ENCODE peak calls at places on chromosome 17, in seven cellular contexts. One of them, this sample, is unnamed. For H3K36me3, the result is how much of the 10 kb centered on the place peaks cover.

GRCh38 chr17:64008830-64009229 is 10.7 kb downstream of the PRR29 start:
- DNase-seq in lung: no peak
- DNase-seq in sigmoid colon: no peak
- DNase-seq in GM06990: no peak
- DNase-seq in BE2C: no peak
- DNase-seq in psoas muscle: no peak
- DNase-seq in heart left ventricle: no peak
- DNase-seq in this sample: no peak

GRCh38 chr17:64635647-64636305 is 26.3 kb downstream of the SMURF2 start:
- DNase-seq in lung: no peak
- DNase-seq in sigmoid colon: no peak
- DNase-seq in GM06990: peak
- DNase-seq in BE2C: no peak
- DNase-seq in psoas muscle: no peak
- DNase-seq in heart left ventricle: no peak
- DNase-seq in this sample: no peak

GRCh38 chr17:76130473-76130872 is 10.6 kb downstream of the FOXJ1 start:
- DNase-seq in lung: no peak
- DNase-seq in sigmoid colon: no peak
- DNase-seq in GM06990: no peak
- DNase-seq in BE2C: no peak
- DNase-seq in psoas muscle: no peak
- DNase-seq in heart left ventricle: no peak
- DNase-seq in this sample: no peak

GRCh38 chr17:16919663-16920627 is 52.0 kb downstream of the TNFRSF13B start:
- DNase-seq in lung: no peak
- DNase-seq in sigmoid colon: no peak
- DNase-seq in GM06990: no peak
- DNase-seq in BE2C: no peak
- DNase-seq in psoas muscle: no peak
- DNase-seq in heart left ventricle: no peak
- DNase-seq in this sample: no peak

GRCh38 chr17:3954921-3955320 is 9.3 kb downstream of the ATP2A3 start:
- DNase-seq in lung: no peak
- DNase-seq in sigmoid colon: no peak
- DNase-seq in GM06990: no peak
- DNase-seq in BE2C: no peak
- DNase-seq in psoas muscle: no peak
- DNase-seq in heart left ventricle: no peak
- DNase-seq in this sample: no peak

GRCh38 chr17:73042809-73043685 is 49.4 kb downstream of the SLC39A11 start:
- DNase-seq in lung: no peak
- DNase-seq in sigmoid colon: no peak
- DNase-seq in GM06990: no peak
- DNase-seq in BE2C: peak
- DNase-seq in psoas muscle: no peak
- DNase-seq in heart left ventricle: peak
- DNase-seq in this sample: no peak

GRCh38 chr17:61314368-61315078 is 85.1 kb upstream of the TBX2 start:
- DNase-seq in lung: peak
- DNase-seq in sigmoid colon: no peak
- DNase-seq in GM06990: no peak
- DNase-seq in BE2C: peak
- DNase-seq in psoas muscle: peak
- DNase-seq in heart left ventricle: peak
- DNase-seq in this sample: no peak

GRCh38 chr17:72150632-72151460 is 30.0 kb downstream of the SOX9 start:
- DNase-seq in lung: no peak
- DNase-seq in sigmoid colon: no peak
- DNase-seq in GM06990: no peak
- DNase-seq in BE2C: no peak
- DNase-seq in psoas muscle: no peak
- DNase-seq in heart left ventricle: no peak
- DNase-seq in this sample: no peak

GRCh38 chr17:29677139-29677834 is 54.6 kb upstream of the CORO6 start:
- DNase-seq in lung: no peak
- DNase-seq in sigmoid colon: peak
- DNase-seq in GM06990: no peak
- DNase-seq in BE2C: no peak
- DNase-seq in psoas muscle: peak
- DNase-seq in heart left ventricle: no peak
- DNase-seq in this sample: no peak

GRCh38 chr17:21129023-21129681 is 2.4 kb downstream of the DHRS7B start:
- DNase-seq in lung: no peak
- DNase-seq in sigmoid colon: no peak
- DNase-seq in GM06990: no peak
- DNase-seq in BE2C: peak
- DNase-seq in psoas muscle: peak
- DNase-seq in heart left ventricle: peak
- DNase-seq in this sample: no peak

GRCh38 chr17:4556996-4557395 is 1.8 kb upstream of the MYBBP1A start:
- DNase-seq in lung: no peak
- DNase-seq in sigmoid colon: no peak
- DNase-seq in GM06990: no peak
- DNase-seq in BE2C: no peak
- DNase-seq in psoas muscle: no peak
- DNase-seq in heart left ventricle: no peak
- DNase-seq in this sample: no peak

GRCh38 chr17:64774888-64775600 is 112.9 kb upstream of the SMURF2 start:
- DNase-seq in lung: no peak
- DNase-seq in sigmoid colon: no peak
- DNase-seq in GM06990: no peak
- DNase-seq in BE2C: no peak
- DNase-seq in psoas muscle: no peak
- DNase-seq in heart left ventricle: no peak
- DNase-seq in this sample: no peak

GRCh38 chr17:72998343-72998742 is 94.1 kb downstream of the SLC39A11 start:
- DNase-seq in lung: no peak
- DNase-seq in sigmoid colon: no peak
- DNase-seq in GM06990: no peak
- DNase-seq in BE2C: no peak
- DNase-seq in psoas muscle: no peak
- DNase-seq in heart left ventricle: no peak
- DNase-seq in this sample: no peak

GRCh38 chr17:16439303-16439791 is 24.0 kb downstream of the TRPV2 start:
- DNase-seq in lung: no peak
- DNase-seq in sigmoid colon: no peak
- DNase-seq in GM06990: no peak
- DNase-seq in BE2C: no peak
- DNase-seq in psoas muscle: no peak
- DNase-seq in heart left ventricle: no peak
- DNase-seq in this sample: no peak

GRCh38 chr17:48624544-48625501 is 1.3 kb downstream of the HOXB9 start:
- DNase-seq in lung: no peak
- DNase-seq in sigmoid colon: no peak
- DNase-seq in GM06990: no peak
- DNase-seq in BE2C: no peak
- DNase-seq in psoas muscle: no peak
- DNase-seq in heart left ventricle: no peak
- DNase-seq in this sample: peak

GRCh38 chr17:47280072-47280811 is 26.6 kb downstream of the ITGB3 start:
- DNase-seq in lung: no peak
- DNase-seq in sigmoid colon: no peak
- DNase-seq in GM06990: no peak
- DNase-seq in BE2C: no peak
- DNase-seq in psoas muscle: peak
- DNase-seq in heart left ventricle: no peak
- DNase-seq in this sample: no peak

GRCh38 chr17:5592382-5592781 is 8.1 kb upstream of the NLRP1 start:
- DNase-seq in lung: no peak
- DNase-seq in sigmoid colon: no peak
- DNase-seq in GM06990: no peak
- DNase-seq in BE2C: no peak
- DNase-seq in psoas muscle: no peak
- DNase-seq in heart left ventricle: no peak
- DNase-seq in this sample: no peak

GRCh38 chr17:77214743-77215142 is 74.0 kb downstream of the SEC14L1 start:
- DNase-seq in lung: peak
- DNase-seq in sigmoid colon: peak
- DNase-seq in GM06990: no peak
- DNase-seq in BE2C: peak
- DNase-seq in psoas muscle: no peak
- DNase-seq in heart left ventricle: peak
- DNase-seq in this sample: no peak

GRCh38 chr17:31216053-31216751 is 80.8 kb downstream of the OMG start:
- DNase-seq in lung: no peak
- DNase-seq in sigmoid colon: no peak
- DNase-seq in GM06990: peak
- DNase-seq in BE2C: no peak
- DNase-seq in psoas muscle: no peak
- DNase-seq in heart left ventricle: no peak
- DNase-seq in this sample: no peak

GRCh38 chr17:81239714-81240555 is 817 bp downstream of the NDUFAF8 start:
- DNase-seq in lung: no peak
- DNase-seq in sigmoid colon: no peak
- DNase-seq in GM06990: peak
- DNase-seq in BE2C: no peak
- DNase-seq in psoas muscle: no peak
- DNase-seq in heart left ventricle: no peak
- DNase-seq in this sample: peak

GRCh38 chr17:8632087-8632486 is 1.6 kb upstream of the MYH10 start:
- DNase-seq in lung: no peak
- DNase-seq in sigmoid colon: no peak
- DNase-seq in GM06990: no peak
- DNase-seq in BE2C: no peak
- DNase-seq in psoas muscle: no peak
- DNase-seq in heart left ventricle: peak
- DNase-seq in this sample: no peak

DNA sequence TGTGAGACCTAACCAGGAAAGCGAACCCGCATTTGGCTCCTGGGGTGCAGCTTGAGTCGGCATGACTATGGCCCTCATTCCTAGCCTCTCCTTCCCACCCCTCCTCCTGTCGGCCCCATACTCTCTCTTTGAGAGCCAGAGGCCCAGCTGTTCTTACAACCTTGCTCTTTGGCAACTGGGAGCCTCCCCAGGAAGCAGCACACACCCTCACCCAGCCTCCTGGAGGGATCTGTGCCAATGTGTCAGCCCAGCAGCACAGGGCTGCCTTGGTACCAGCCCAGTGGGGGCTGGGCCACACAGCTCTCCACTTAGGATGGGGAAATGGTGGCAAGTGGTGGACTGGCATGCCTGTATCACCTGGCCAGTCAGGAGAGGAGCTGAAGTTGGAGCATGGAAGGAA is 70.3 kb upstream of the LGALS9 start:
- DNase-seq in lung: peak
- DNase-seq in sigmoid colon: no peak
- DNase-seq in GM06990: no peak
- DNase-seq in BE2C: no peak
- DNase-seq in psoas muscle: peak
- DNase-seq in heart left ventricle: no peak
- DNase-seq in this sample: no peak
- H3K4me3 ChIP-seq in lung: no peak
- H3K4me3 ChIP-seq in sigmoid colon: no peak
- H3K4me3 ChIP-seq in GM06990: no peak
- H3K4me3 ChIP-seq in BE2C: no peak
- H3K4me3 ChIP-seq in psoas muscle: peak
- H3K4me3 ChIP-seq in heart left ventricle: peak
- H3K4me3 ChIP-seq in this sample: no peak

DNA sequence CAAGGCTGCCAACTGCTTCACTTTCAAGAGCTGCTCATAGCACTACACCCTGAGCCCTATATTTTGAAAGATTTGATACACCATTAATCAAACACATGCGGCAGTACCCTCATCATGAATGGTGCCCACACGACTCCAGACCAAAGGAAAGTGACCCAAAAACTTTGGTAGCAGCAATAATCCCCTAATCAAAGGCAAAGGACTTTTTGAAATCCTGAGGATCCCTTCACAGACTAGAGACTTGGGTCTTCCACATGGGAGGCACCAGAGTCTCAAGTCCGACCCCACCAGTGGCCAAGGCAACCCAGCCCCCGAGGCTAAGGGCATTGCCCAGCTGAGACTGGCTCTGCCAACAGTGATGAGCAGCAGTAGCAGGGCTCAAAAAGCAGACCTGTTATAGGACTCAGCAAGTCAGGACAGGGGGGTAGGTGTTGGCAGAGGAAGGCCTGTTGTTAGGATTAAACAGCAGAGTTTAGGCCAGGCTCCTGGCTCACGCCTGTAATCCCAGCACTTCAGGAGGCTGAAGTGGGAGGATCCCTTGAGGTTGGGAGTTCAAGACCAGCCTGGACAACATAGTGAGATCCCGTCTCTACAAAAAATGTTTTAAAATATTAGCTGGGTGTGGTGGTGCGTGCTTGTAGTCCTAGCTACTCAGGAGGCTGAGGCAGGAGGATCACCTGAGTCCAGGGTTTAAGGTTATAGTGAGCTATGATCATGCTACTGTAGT is 3.2 kb downstream of the TRIM25 start:
- DNase-seq in lung: no peak
- DNase-seq in sigmoid colon: no peak
- DNase-seq in GM06990: no peak
- DNase-seq in BE2C: no peak
- DNase-seq in psoas muscle: no peak
- DNase-seq in heart left ventricle: no peak
- DNase-seq in this sample: no peak
- H3K36me3 ChIP-seq in lung: under half
- H3K36me3 ChIP-seq in sigmoid colon: under half
- H3K36me3 ChIP-seq in GM06990: under half
- H3K36me3 ChIP-seq in BE2C: under half
- H3K36me3 ChIP-seq in psoas muscle: under half
- H3K36me3 ChIP-seq in heart left ventricle: under half
- H3K36me3 ChIP-seq in this sample: under half

GRCh38 chr17:19005442-19005773 is 844 bp upstream of the FAM83G start:
- DNase-seq in lung: no peak
- DNase-seq in sigmoid colon: no peak
- DNase-seq in GM06990: no peak
- DNase-seq in BE2C: no peak
- DNase-seq in psoas muscle: no peak
- DNase-seq in heart left ventricle: no peak
- DNase-seq in this sample: no peak
- H3K4me3 ChIP-seq in lung: no peak
- H3K4me3 ChIP-seq in sigmoid colon: no peak
- H3K4me3 ChIP-seq in GM06990: peak
- H3K4me3 ChIP-seq in BE2C: no peak
- H3K4me3 ChIP-seq in psoas muscle: peak
- H3K4me3 ChIP-seq in heart left ventricle: no peak
- H3K4me3 ChIP-seq in this sample: no peak

GRCh38 chr17:42571435-42572225 is 4.7 kb downstream of the MLX start:
- DNase-seq in lung: peak
- DNase-seq in sigmoid colon: no peak
- DNase-seq in GM06990: no peak
- DNase-seq in BE2C: no peak
- DNase-seq in psoas muscle: no peak
- DNase-seq in heart left ventricle: no peak
- DNase-seq in this sample: no peak

GRCh38 chr17:42566215-42566872 is 556 bp upstream of the MLX start:
- DNase-seq in lung: peak
- DNase-seq in sigmoid colon: no peak
- DNase-seq in GM06990: no peak
- DNase-seq in BE2C: no peak
- DNase-seq in psoas muscle: no peak
- DNase-seq in heart left ventricle: no peak
- DNase-seq in this sample: no peak

GRCh38 chr17:42565523-42566214 is 1.2 kb upstream of the MLX start:
- DNase-seq in lung: no peak
- DNase-seq in sigmoid colon: no peak
- DNase-seq in GM06990: no peak
- DNase-seq in BE2C: no peak
- DNase-seq in psoas muscle: no peak
- DNase-seq in heart left ventricle: no peak
- DNase-seq in this sample: no peak

GRCh38 chr17:42566873-42567573 is at the start of gene MLX:
- DNase-seq in lung: peak
- DNase-seq in sigmoid colon: peak
- DNase-seq in GM06990: peak
- DNase-seq in BE2C: peak
- DNase-seq in psoas muscle: peak
- DNase-seq in heart left ventricle: peak
- DNase-seq in this sample: peak

GRCh38 chr17:42568341-42569111 is 1.6 kb downstream of the MLX start:
- DNase-seq in lung: no peak
- DNase-seq in sigmoid colon: peak
- DNase-seq in GM06990: no peak
- DNase-seq in BE2C: no peak
- DNase-seq in psoas muscle: no peak
- DNase-seq in heart left ventricle: no peak
- DNase-seq in this sample: no peak
- H3K36me3 ChIP-seq in lung: half or more
- H3K36me3 ChIP-seq in sigmoid colon: half or more
- H3K36me3 ChIP-seq in GM06990: half or more
- H3K36me3 ChIP-seq in BE2C: half or more
- H3K36me3 ChIP-seq in psoas muscle: under half
- H3K36me3 ChIP-seq in heart left ventricle: half or more
- H3K36me3 ChIP-seq in this sample: half or more

This sample was measured in effector memory CD4-positive, alpha-beta T cell.